ENCODE peak calls at places on chromosomes 11 and 22, in five cellular contexts. S, A, F, U and Q are unnamed samples.

GRCh38 chr11:66728760-66729385 is at the start of gene SPTBN2:
- DNase-seq in U (no peak), F (no peak), S (no peak), A (no peak), Q (no peak)

GRCh38 chr11:8917157-8917820 is 6.3 kb downstream of the AKIP1 start:
- DNase-seq in A (peak), U (peak), F (no peak), S (peak), Q (no peak)

GRCh38 chr11:6320411-6321207 is at the start of gene CAVIN3:
- DNase-seq in F (peak), S (peak), A (peak), U (peak), Q (peak)

GRCh38 chr11:128814856-128815705 is 52.0 kb downstream of the KCNJ1 start:
- DNase-seq in A (peak), F (no peak), S (no peak), U (peak), Q (peak)

GRCh38 chr11:65975771-65976170 is 14.2 kb downstream of the SART1 start:
- DNase-seq in F (no peak), S (no peak), A (no peak), U (no peak), Q (no peak)

GRCh38 chr11:62394825-62395538 is 23.9 kb upstream of the SCGB1A1 start:
- DNase-seq in F (peak), A (peak), S (peak), U (peak), Q (peak)

GRCh38 chr11:28086569-28086968 is 21.4 kb downstream of the KIF18A start:
- DNase-seq in A (peak), F (no peak), U (no peak), S (no peak), Q (no peak)

GRCh38 chr22:44458044-44459020 is 39.7 kb downstream of the RTL6 start:
- DNase-seq in F (no peak), U (no peak), A (no peak), S (no peak), Q (no peak)

GRCh38 chr11:729492-730074 is 17.7 kb upstream of the TALDO1 start:
- DNase-seq in A (peak), U (no peak), F (peak), S (no peak), Q (no peak)

GRCh38 chr22:37633693-37634504 is 5.6 kb upstream of the SH3BP1 start:
- DNase-seq in A (no peak), U (peak), S (peak), F (peak), Q (peak)

GRCh38 chr22:47914481-47915097 is 1152.1 kb downstream of the TBC1D22A start:
- DNase-seq in A (no peak), F (no peak), U (no peak), S (no peak), Q (no peak)

GRCh38 chr11:91585035-91585801 is 639.4 kb upstream of the FAT3 start:
- DNase-seq in F (no peak), U (no peak), A (no peak), S (no peak), Q (no peak)

GRCh38 chr11:44823006-44823405 is 96.2 kb downstream of the TSPAN18 start:
- DNase-seq in A (no peak), U (no peak), S (no peak), F (no peak), Q (no peak)

GRCh38 chr11:70825893-70826540 is 426.4 kb downstream of the SHANK2 start:
- DNase-seq in S (no peak), U (no peak), A (no peak), F (no peak), Q (no peak)

GRCh38 chr11:63613517-63614135 is 607 bp downstream of the PLAAT3 start:
- DNase-seq in S (peak), U (peak), A (no peak), F (no peak), Q (peak)